ENCODE peak calls at places on chromosomes 2 and 18, in four cellular contexts. N is K562, U is uterus, E is BJ. C is an unnamed sample.
A peak's percentile ranks its signal among the peaks of the same experiment; 100 is the strongest.

GRCh38 chr18:45783097-45784075 is 42.1 kb upstream of the SIGLEC15 start:
- DNase-seq in N (no peak), U (no peak), E (peak; percentile 46), C (no peak)

GRCh38 chr2:27303093-27304025 is 4.9 kb downstream of the UCN start:
- DNase-seq in N (peak; percentile 82), U (peak; percentile 51), E (no peak), C (peak; percentile 39)

GRCh38 chr2:95023222-95023597 is 2.3 kb upstream of the MAL start:
- DNase-seq in U (no peak), N (no peak), E (no peak), C (no peak)

GRCh38 chr2:190887089-190887488 is 6.5 kb downstream of the GLS start:
- DNase-seq in E (no peak), N (no peak), U (no peak), C (no peak)

GRCh38 chr2:100291152-100291970 is 30.9 kb downstream of the LONRF2 start:
- DNase-seq in N (peak; percentile 98), E (peak; percentile 61), U (peak; percentile 93), C (peak; percentile 73)

GRCh38 chr2:238425979-238426567 is 654 bp upstream of the ASB1 start:
- DNase-seq in E (no peak), U (no peak), N (peak; percentile 80), C (no peak)

GRCh38 chr2:240594511-240595380 is 8.2 kb downstream of the CAPN10 start:
- DNase-seq in N (no peak), U (peak; percentile 13), E (no peak), C (no peak)

GRCh38 chr2:16226381-16226780 is 286.0 kb downstream of the MYCN start:
- DNase-seq in E (no peak), U (no peak), N (no peak), C (no peak)

GRCh38 chr2:58401936-58402335 is 160.8 kb upstream of the FANCL start:
- DNase-seq in E (no peak), U (no peak), N (no peak), C (no peak)

GRCh38 chr2:74632209-74632938 is 15.8 kb downstream of the M1AP start:
- DNase-seq in U (no peak), E (no peak), N (peak; percentile 14), C (no peak)

GRCh38 chr2:14272396-14273077 is 360.0 kb upstream of the LRATD1 start:
- DNase-seq in U (no peak), N (no peak), E (no peak), C (no peak)

GRCh38 chr2:205769879-205770278 is 87.6 kb downstream of the NRP2 start:
- DNase-seq in U (no peak), E (no peak), N (no peak), C (no peak)

GRCh38 chr2:109382236-109382930 is 231.4 kb downstream of the SEPTIN10 start:
- DNase-seq in U (peak; percentile 6), N (no peak), E (no peak), C (no peak)

GRCh38 chr2:15719566-15720313 is 128.1 kb downstream of the DDX1 start:
- DNase-seq in U (no peak), E (no peak), N (no peak), C (no peak)

GRCh38 chr2:66568650-66569300 is 133.8 kb downstream of the MEIS1 start:
- DNase-seq in E (no peak), U (no peak), N (no peak), C (no peak)

GRCh38 chr2:48341556-48342133 is 188.3 kb upstream of the STON1 start:
- DNase-seq in U (no peak), N (no peak), E (no peak), C (no peak)

GRCh38 chr2:221203138-221203537 is 369.0 kb downstream of the EPHA4 start:
- DNase-seq in E (no peak), N (no peak), U (no peak), C (no peak)

GRCh38 chr18:70413455-70413854 is 124.6 kb downstream of the SOCS6 start:
- DNase-seq in N (no peak), E (no peak), U (no peak), C (no peak)

GRCh38 chr2:111169268-111169667 is 48.6 kb downstream of the BCL2L11 start:
- DNase-seq in U (no peak), N (no peak), E (no peak), C (no peak)

GRCh38 chr2:25309402-25309801 is 32.3 kb downstream of the DNMT3A start:
- DNase-seq in U (no peak), N (peak; percentile 74), E (no peak), C (no peak)

GRCh38 chr18:11981383-11981632 is at the start of gene IMPA2:
- DNase-seq in U (no peak), N (no peak), E (no peak), C (no peak)

GRCh38 chr2:101675512-101675911 is 22.0 kb upstream of the MAP4K4 start:
- DNase-seq in N (no peak), U (no peak), E (no peak), C (no peak)

GRCh38 chr2:103669579-103669978 is 907.7 kb downstream of the TMEM182 start:
- DNase-seq in N (no peak), U (no peak), E (no peak), C (no peak)

GRCh38 chr2:233428438-233428837 is 74.1 kb downstream of the DGKD start:
- DNase-seq in E (no peak), U (no peak), N (no peak), C (no peak)

GRCh38 chr18:24095976-24096375 is 42.9 kb upstream of the CABYR start:
- DNase-seq in U (no peak), E (no peak), N (no peak), C (no peak)

GRCh38 chr18:49250819-49251388 is 209.5 kb downstream of the DYM start:
- DNase-seq in N (peak; percentile 8), E (no peak), U (no peak), C (no peak)

GRCh38 chr2:175807031-175807873 is 194.8 kb downstream of the LNPK start:
- DNase-seq in N (no peak), E (peak; percentile 31), U (no peak), C (no peak)

GRCh38 chr2:164757934-164758695 is 83.5 kb downstream of the COBLL1 start:
- DNase-seq in E (peak; percentile 31), U (no peak), N (no peak), C (peak; percentile 15)

GRCh38 chr2:71647346-71647745 is 194.0 kb downstream of the DYSF start:
- DNase-seq in U (no peak), E (no peak), N (no peak), C (no peak)

GRCh38 chr18:49476664-49477411 is 10.2 kb downstream of the C18orf32 start:
- DNase-seq in N (peak; percentile 45), U (no peak), E (no peak), C (peak; percentile 67)

GRCh38 chr2:229728360-229728759 is 14.0 kb upstream of the DNER start:
- DNase-seq in E (no peak), U (no peak), N (no peak), C (no peak)

GRCh38 chr2:205003288-205003687 is 458.0 kb downstream of the PARD3B start:
- DNase-seq in U (no peak), N (no peak), E (no peak), C (no peak)

GRCh38 chr2:86037141-86037794 is 68.4 kb downstream of the POLR1A start:
- DNase-seq in U (peak; percentile 91), E (peak; percentile 94), N (peak; percentile 25), C (peak; percentile 91)

GRCh38 chr2:86035371-86035882 is 70.3 kb downstream of the POLR1A start:
- DNase-seq in E (no peak), N (no peak), U (no peak), C (no peak)

GRCh38 chr2:86036790-86037138 is 68.9 kb downstream of the POLR1A start:
- DNase-seq in E (no peak), N (no peak), U (no peak), C (no peak)

GRCh38 chr2:86037795-86038192 is 67.9 kb downstream of the POLR1A start:
- DNase-seq in N (no peak), E (no peak), U (no peak), C (no peak)

GRCh38 chr2:86035883-86036789 is 69.5 kb downstream of the POLR1A start:
- DNase-seq in E (peak; percentile 53), N (no peak), U (peak; percentile 85), C (peak; percentile 49)
- TF ChIP-seq CTCF in E (peak; percentile 53), N (no peak), U (peak; percentile 22), C (peak; percentile 29)

DNA sequence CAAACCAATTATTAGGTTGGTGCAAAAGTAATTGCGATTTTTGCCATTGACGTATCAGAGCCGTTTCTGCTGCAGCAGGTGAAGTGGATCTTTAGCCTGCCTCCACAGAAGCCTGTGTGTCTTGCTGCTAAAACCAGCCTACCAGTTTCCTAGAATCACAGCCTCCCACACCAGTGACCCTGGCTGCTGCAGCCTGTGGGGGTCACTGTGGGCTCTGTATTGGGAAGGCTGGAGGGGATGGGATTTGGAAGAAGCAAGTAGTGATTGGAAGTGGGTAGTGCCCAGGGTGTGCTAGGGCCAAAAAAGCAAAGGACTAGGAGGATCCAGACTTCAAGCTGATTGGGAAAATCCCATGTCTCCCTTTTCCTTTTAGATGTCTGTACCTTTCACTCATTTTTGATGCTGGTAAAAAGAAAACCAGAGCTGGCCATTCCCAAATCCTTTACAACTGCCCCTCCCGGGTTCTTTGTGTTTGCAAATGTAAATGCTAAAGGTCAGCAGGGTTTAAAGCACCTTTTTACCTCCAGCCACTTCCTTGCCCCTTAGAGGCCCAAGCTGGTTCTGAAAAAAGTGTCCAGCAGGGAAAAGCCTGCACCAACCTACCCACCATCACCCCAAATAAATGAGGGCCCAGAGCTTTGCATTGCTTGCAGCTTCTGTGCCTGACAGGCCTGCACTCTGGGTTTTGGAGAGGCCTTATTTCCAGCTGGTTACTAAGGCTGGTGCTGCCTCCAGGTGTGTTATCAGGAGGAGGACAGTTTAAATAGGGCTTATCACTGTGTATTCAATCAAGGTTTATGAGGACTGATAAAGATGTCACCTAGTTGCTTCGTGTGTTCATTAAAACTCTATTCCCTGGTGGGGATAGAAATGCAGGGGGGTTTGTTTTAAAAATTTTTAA is 172.0 kb downstream of the MIB1 start:
- DNase-seq in E (no peak), U (no peak), N (no peak), C (no peak)
- TF ChIP-seq CTCF in E (no peak), U (no peak), N (peak; percentile 21), C (no peak)

DNA sequence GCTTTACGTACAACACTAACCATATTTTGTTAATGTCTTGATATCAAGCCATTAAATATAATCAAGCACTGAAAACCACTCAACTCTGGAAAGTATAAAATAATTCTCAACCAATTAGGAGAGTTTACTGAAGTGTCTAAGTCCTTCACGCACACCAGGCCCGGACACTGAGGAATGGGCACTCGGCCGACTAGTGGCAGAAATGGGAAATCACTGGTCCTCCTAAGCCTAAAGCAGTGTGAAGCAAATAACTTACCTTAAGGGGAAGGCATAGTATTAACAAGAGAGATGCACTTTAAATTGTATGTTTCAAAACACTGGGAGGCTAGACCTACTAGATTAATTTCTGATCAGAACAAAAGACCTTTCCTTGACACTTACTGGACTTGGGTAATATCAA is 45.7 kb downstream of the FAM210A start:
- DNase-seq in N (peak; percentile 39), E (no peak), U (no peak), C (no peak)
- TF ChIP-seq CTCF in N (peak; percentile 61), E (no peak), U (peak; percentile 16), C (no peak)

DNA sequence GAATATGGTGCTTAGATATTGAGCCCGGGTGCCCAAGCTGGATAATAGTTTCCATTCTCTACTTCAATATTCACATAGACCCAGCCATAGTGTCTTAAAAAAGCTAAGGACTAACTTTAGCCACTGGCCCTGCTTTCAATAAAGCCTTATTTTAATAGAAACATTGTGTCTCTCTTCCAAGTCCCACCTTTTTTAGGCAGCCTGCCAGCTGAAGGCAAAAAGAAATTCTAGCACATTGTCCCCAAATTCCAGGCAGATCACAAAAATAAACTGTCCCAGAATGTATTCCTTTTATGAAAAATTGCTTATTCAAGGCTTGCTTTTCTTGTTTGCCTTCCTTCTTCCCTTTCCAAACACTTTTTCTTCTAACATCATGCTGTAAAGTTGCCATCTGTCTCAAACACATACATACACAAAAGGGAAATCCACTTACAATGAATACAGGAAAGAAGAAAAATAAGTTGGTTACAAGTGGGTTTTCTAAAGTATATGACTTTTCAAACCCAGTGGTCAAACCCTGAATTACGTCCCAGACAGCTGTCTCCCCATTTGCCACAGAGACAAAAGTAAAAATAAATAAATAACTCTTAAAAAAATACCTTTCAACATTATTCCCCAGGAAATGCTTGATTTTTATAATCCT is 778.5 kb downstream of the BCL11A start:
- DNase-seq in N (no peak), E (no peak), U (no peak), C (no peak)
- TF ChIP-seq CTCF in N (no peak), E (no peak), U (no peak), C (no peak)